ENCODE peak calls at places on chromosome 13, in eight cellular contexts. A, F, K, V, L, T, C and Q are unnamed samples.

GRCh38 chr13:79393564-79394249 is 12.3 kb downstream of the RBM26 start:
- DNase-seq in K (peak), F (no peak), T (peak), L (no peak), V (no peak), A (no peak), C (no peak), Q (no peak)

GRCh38 chr13:73090116-73090811 is 31.5 kb downstream of the KLF5 start:
- DNase-seq in C (peak), K (no peak), T (no peak), F (no peak), V (peak), A (peak), L (no peak), Q (peak)

GRCh38 chr13:110347088-110347487 is 40.0 kb downstream of the COL4A2 start:
- DNase-seq in A (no peak), K (no peak), C (no peak), F (no peak), L (no peak), T (no peak), V (no peak), Q (no peak)

GRCh38 chr13:106114981-106115554 is 420.4 kb downstream of the EFNB2 start:
- DNase-seq in F (no peak), K (no peak), C (peak), A (no peak), T (no peak), L (no peak), V (no peak), Q (peak)

GRCh38 chr13:65353951-65354350 is 1876.2 kb downstream of the PCDH9 start:
- DNase-seq in A (no peak), F (no peak), L (no peak), C (no peak), V (no peak), K (no peak), T (no peak), Q (no peak)

GRCh38 chr13:20126460-20127262 is 34.2 kb downstream of the GJA3 start:
- DNase-seq in L (no peak), F (no peak), T (no peak), K (no peak), C (no peak), A (no peak), V (no peak), Q (no peak)

GRCh38 chr13:101579291-101579802 is 126.9 kb downstream of the ITGBL1 start:
- DNase-seq in F (no peak), T (no peak), V (peak), C (peak), K (no peak), A (peak), L (no peak), Q (peak)

GRCh38 chr13:45441633-45442032 is 23.1 kb upstream of the COG3 start:
- DNase-seq in T (no peak), F (no peak), C (peak), A (peak), K (no peak), L (no peak), V (peak), Q (peak)

GRCh38 chr13:62360609-62361008 is 945.0 kb upstream of the PCDH20 start:
- DNase-seq in F (no peak), A (no peak), V (no peak), C (no peak), K (no peak), L (no peak), T (no peak), Q (no peak)

GRCh38 chr13:33487575-33488243 is 202.2 kb upstream of the STARD13 start:
- DNase-seq in F (peak), A (peak), C (peak), L (no peak), T (no peak), K (no peak), V (peak), Q (peak)

GRCh38 chr13:111658150-111659100 is 338.0 kb downstream of the TEX29 start:
- DNase-seq in V (no peak), F (no peak), A (no peak), L (no peak), K (no peak), C (no peak), T (no peak), Q (no peak)

GRCh38 chr13:97113231-97114001 is 108.7 kb upstream of the MBNL2 start:
- DNase-seq in L (no peak), A (no peak), T (peak), F (no peak), K (no peak), C (no peak), V (no peak), Q (no peak)